ENCODE peak calls at places on chromosomes 1 and 21, in six cellular contexts. S, P, V, C, W and O are unnamed samples.

GRCh38 chr1:221284028-221284427 is 404.8 kb downstream of the HLX start:
- DNase-seq in S (peak; percentile 15), P (no peak), V (peak; percentile 33), C (no peak), W (no peak), O (no peak)

GRCh38 chr1:11342677-11343076 is 69.7 kb downstream of the UBIAD1 start:
- DNase-seq in S (no peak), P (no peak), V (peak; percentile 63), C (no peak), W (no peak), O (no peak)

GRCh38 chr1:33001282-33001681 is 35.4 kb downstream of the AK2 start:
- DNase-seq in S (no peak), P (no peak), V (no peak), C (no peak), W (no peak), O (no peak)

GRCh38 chr1:31529999-31530705 is 46.2 kb upstream of the TINAGL1 start:
- DNase-seq in S (no peak), P (no peak), V (no peak), C (no peak), W (no peak), O (no peak)

GRCh38 chr1:185373813-185374524 is 56.9 kb upstream of the IVNS1ABP start:
- DNase-seq in S (no peak), P (no peak), V (no peak), C (no peak), W (no peak), O (no peak)

GRCh38 chr1:110876748-110877341 is 3.9 kb downstream of the CD53 start:
- DNase-seq in S (no peak), P (no peak), V (no peak), C (no peak), W (no peak), O (no peak)

GRCh38 chr1:47216278-47217059 is 15.6 kb downstream of the TAL1 start:
- DNase-seq in S (no peak), P (no peak), V (no peak), C (no peak), W (no peak), O (no peak)

GRCh38 chr1:117370509-117370908 is 3.3 kb downstream of the MAN1A2 start:
- DNase-seq in S (no peak), P (no peak), V (no peak), C (no peak), W (no peak), O (no peak)

GRCh38 chr1:115198938-115199337 is 109.6 kb upstream of the TSPAN2 start:
- DNase-seq in S (no peak), P (no peak), V (peak; percentile 44), C (no peak), W (no peak), O (no peak)

GRCh38 chr1:58649555-58649954 is 50.3 kb downstream of the MYSM1 start:
- DNase-seq in S (no peak), P (no peak), V (no peak), C (no peak), W (no peak), O (no peak)

GRCh38 chr1:174265273-174265672 is 106.0 kb downstream of the RABGAP1L start:
- DNase-seq in S (no peak), P (no peak), V (no peak), C (no peak), W (no peak), O (no peak)

GRCh38 chr1:9246841-9247785 is 12.5 kb downstream of the H6PD start:
- DNase-seq in S (no peak), P (no peak), V (no peak), C (peak; percentile 63), W (no peak), O (no peak)

GRCh38 chr21:41410767-41411448 is 15.1 kb upstream of the MX1 start:
- DNase-seq in S (no peak), P (no peak), V (no peak), C (no peak), W (no peak), O (no peak)

GRCh38 chr1:243950166-243950565 is 100.1 kb upstream of the AKT3 start:
- DNase-seq in S (no peak), P (no peak), V (no peak), C (peak; percentile 10), W (no peak), O (no peak)

GRCh38 chr1:202283379-202283844 is 58.3 kb downstream of the UBE2T start:
- DNase-seq in S (peak; percentile 27), P (no peak), V (peak; percentile 49), C (no peak), W (no peak), O (no peak)

GRCh38 chr1:203306089-203306969 is 1.0 kb downstream of the BTG2 start:
- DNase-seq in S (peak; percentile 51), P (peak; percentile 86), V (peak; percentile 82), C (no peak), W (no peak), O (no peak)

DNA sequence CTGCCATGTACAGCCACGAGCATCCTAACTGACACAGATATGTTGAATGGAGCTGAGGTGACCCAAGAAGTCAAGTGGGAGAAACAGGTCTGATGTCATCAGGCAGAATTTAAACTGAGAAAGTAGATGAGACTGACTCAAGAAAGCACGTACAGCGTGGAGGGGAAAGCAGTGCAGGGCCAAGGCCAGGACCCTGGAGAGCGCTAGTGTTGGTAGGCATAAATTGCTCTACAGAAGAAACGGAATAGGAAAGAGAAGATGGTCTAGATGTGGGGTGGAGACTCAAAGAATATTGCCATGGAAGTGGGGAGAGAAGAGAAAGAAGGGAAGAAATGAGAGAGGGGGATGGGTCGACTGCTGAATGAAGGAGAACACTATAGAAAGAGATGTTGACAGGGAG is 45.3 kb upstream of the GJB5 start:
- DNase-seq in S (no peak), P (no peak), V (no peak), C (peak; percentile 50), W (no peak), O (no peak)
- TF ChIP-seq YY1 in S (no peak), P (no peak), V (no peak), C (no peak), W (no peak), O (no peak)

DNA sequence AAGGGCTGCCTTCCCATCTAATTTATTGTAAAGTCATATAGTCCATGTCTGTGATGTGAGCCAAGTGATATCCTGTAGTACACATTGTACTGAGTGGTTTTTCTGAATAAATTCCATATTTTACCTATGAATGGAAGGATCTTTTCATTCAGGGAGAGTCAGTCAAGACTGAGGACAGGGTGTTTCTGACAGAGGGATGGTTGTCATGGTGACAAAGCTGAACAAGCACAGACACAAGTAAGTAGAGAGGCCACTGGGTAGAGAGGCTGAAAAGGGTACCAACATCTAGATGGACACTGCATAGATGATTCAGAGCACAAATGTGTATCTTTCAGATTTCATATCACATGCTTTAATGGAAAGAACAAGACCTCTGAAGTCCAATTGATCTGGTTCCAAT is 22.6 kb upstream of the IL20 start:
- DNase-seq in S (no peak), P (no peak), V (no peak), C (no peak), W (no peak), O (no peak)
- TF ChIP-seq YY1 in S (no peak), P (no peak), V (no peak), C (no peak), W (no peak), O (no peak)

GRCh38 chr1:227318003-227318851 is at the start of gene CDC42BPA:
- DNase-seq in S (peak; percentile 57), P (peak; percentile 95), V (peak; percentile 95), C (peak; percentile 80), W (no peak), O (peak; percentile 72)

GRCh38 chr1:227317541-227318002 is 720 bp downstream of the CDC42BPA start:
- DNase-seq in S (no peak), P (peak; percentile 68), V (peak; percentile 76), C (peak; percentile 69), W (no peak), O (peak; percentile 76)

GRCh38 chr1:227315500-227316346 is 2.6 kb downstream of the CDC42BPA start:
- DNase-seq in S (no peak), P (peak; percentile 65), V (no peak), C (no peak), W (no peak), O (no peak)

GRCh38 chr1:227316456-227316855 is 1.8 kb downstream of the CDC42BPA start:
- DNase-seq in S (no peak), P (no peak), V (no peak), C (no peak), W (no peak), O (no peak)

DNA sequence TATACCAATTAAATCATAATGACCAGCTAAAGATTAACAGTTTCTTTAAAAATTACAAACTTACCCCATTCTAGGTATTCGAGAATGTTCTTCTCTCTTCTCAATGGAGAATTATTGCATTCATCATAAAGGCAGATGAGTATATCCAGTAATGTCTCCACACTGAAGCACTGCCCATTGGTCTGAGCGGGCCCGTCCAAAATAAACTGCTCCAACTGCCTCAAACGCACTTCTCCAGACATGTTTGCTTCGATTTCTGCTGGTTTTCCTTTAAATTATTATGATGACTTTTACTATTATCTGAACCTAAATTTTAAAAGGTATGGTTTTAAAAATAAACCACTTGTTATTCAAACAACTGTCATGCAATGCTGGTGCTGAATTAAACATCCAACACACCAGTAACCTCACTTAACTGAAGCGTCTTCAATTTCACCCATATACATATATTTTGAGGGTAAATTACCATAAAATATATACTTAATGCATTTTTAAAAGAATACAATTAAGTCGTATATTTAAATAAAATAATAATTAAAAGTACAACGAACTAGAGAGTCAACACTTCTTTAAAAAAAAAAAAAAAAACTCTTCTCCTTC is 1.3 kb downstream of the CDC42BPA start:
- DNase-seq in S (no peak), P (peak; percentile 45), V (peak; percentile 27), C (no peak), W (no peak), O (no peak)
- TF ChIP-seq YY1 in S (no peak), P (no peak), V (no peak), C (no peak), W (no peak), O (no peak)

DNA sequence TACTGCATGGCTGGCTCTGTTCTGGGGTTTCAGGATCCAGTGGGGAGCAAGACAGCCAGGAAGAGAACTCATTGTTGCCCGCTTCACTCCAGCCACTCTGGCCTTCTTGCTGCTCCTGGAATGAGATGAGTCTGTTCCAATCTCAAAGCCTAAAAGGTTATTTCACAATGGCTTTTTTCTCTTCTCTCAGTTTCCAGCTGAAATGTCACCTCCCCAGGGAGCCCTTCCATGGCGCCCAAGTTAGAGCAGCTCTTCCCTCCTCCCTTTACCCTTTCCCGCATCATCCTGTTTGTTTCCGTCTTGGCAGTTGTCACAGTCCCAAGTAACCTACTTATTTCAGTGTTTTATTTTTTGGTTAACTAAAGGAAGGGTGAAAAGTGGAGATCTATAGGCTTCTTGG is 15.8 kb downstream of the PLA2G2A start:
- DNase-seq in S (no peak), P (no peak), V (no peak), C (no peak), W (no peak), O (no peak)
- TF ChIP-seq YY1 in S (no peak), P (no peak), V (no peak), C (no peak), W (no peak), O (no peak)

GRCh38 chr1:3628445-3628844 is 3.6 kb downstream of the TPRG1L start:
- DNase-seq in S (no peak), P (no peak), V (peak; percentile 89), C (no peak), W (no peak), O (no peak)
- TF ChIP-seq YY1 in S (no peak), P (no peak), V (no peak), C (no peak), W (no peak), O (no peak)